ENCODE peak calls at places on chromosome 5, in seven cellular contexts. One of them, this sample, is unnamed.

GRCh38 chr5:143056331-143056689 is 286.1 kb downstream of the ARHGAP26 start:
- DNase-seq in tibial nerve: no peak
- DNase-seq in fibroblast of the conjunctiva: no peak
- DNase-seq in aorta: no peak
- DNase-seq in stimulated activated CD4-positive, alpha-beta T cell treated with anti-CD3 and anti-CD28 coated beads, Interleukin-12 subunit alpha, Interleukin-12 subunit beta, amount 100 ng/mL, for 48 hours: no peak
- DNase-seq in neural progenitor cell: no peak
- DNase-seq in effector memory CD4-positive, alpha-beta T cell: no peak
- DNase-seq in this sample: no peak

GRCh38 chr5:87570366-87570765 is 157.6 kb upstream of the CCNH start:
- DNase-seq in tibial nerve: no peak
- DNase-seq in fibroblast of the conjunctiva: no peak
- DNase-seq in aorta: no peak
- DNase-seq in stimulated activated CD4-positive, alpha-beta T cell treated with anti-CD3 and anti-CD28 coated beads, Interleukin-12 subunit alpha, Interleukin-12 subunit beta, amount 100 ng/mL, for 48 hours: no peak
- DNase-seq in neural progenitor cell: no peak
- DNase-seq in effector memory CD4-positive, alpha-beta T cell: no peak
- DNase-seq in this sample: no peak

GRCh38 chr5:126624534-126624933 is 23.8 kb downstream of the PHAX start:
- DNase-seq in tibial nerve: no peak
- DNase-seq in fibroblast of the conjunctiva: peak
- DNase-seq in aorta: no peak
- DNase-seq in stimulated activated CD4-positive, alpha-beta T cell treated with anti-CD3 and anti-CD28 coated beads, Interleukin-12 subunit alpha, Interleukin-12 subunit beta, amount 100 ng/mL, for 48 hours: no peak
- DNase-seq in neural progenitor cell: no peak
- DNase-seq in effector memory CD4-positive, alpha-beta T cell: no peak
- DNase-seq in this sample: no peak

GRCh38 chr5:96661101-96661840 is 905 bp upstream of the CAST start:
- DNase-seq in tibial nerve: peak
- DNase-seq in fibroblast of the conjunctiva: peak
- DNase-seq in aorta: no peak
- DNase-seq in stimulated activated CD4-positive, alpha-beta T cell treated with anti-CD3 and anti-CD28 coated beads, Interleukin-12 subunit alpha, Interleukin-12 subunit beta, amount 100 ng/mL, for 48 hours: no peak
- DNase-seq in neural progenitor cell: peak
- DNase-seq in effector memory CD4-positive, alpha-beta T cell: peak
- DNase-seq in this sample: peak

GRCh38 chr5:168713051-168713450 is 133.9 kb upstream of the PANK3 start:
- DNase-seq in tibial nerve: no peak
- DNase-seq in fibroblast of the conjunctiva: no peak
- DNase-seq in aorta: no peak
- DNase-seq in stimulated activated CD4-positive, alpha-beta T cell treated with anti-CD3 and anti-CD28 coated beads, Interleukin-12 subunit alpha, Interleukin-12 subunit beta, amount 100 ng/mL, for 48 hours: no peak
- DNase-seq in neural progenitor cell: no peak
- DNase-seq in effector memory CD4-positive, alpha-beta T cell: no peak
- DNase-seq in this sample: no peak

GRCh38 chr5:179416114-179416730 is 71.0 kb upstream of the ADAMTS2 start:
- DNase-seq in tibial nerve: no peak
- DNase-seq in fibroblast of the conjunctiva: no peak
- DNase-seq in aorta: peak
- DNase-seq in stimulated activated CD4-positive, alpha-beta T cell treated with anti-CD3 and anti-CD28 coated beads, Interleukin-12 subunit alpha, Interleukin-12 subunit beta, amount 100 ng/mL, for 48 hours: no peak
- DNase-seq in neural progenitor cell: no peak
- DNase-seq in effector memory CD4-positive, alpha-beta T cell: no peak
- DNase-seq in this sample: no peak

GRCh38 chr5:34762321-34762871 is 76.6 kb upstream of the TTC23L start:
- DNase-seq in tibial nerve: peak
- DNase-seq in fibroblast of the conjunctiva: peak
- DNase-seq in aorta: no peak
- DNase-seq in stimulated activated CD4-positive, alpha-beta T cell treated with anti-CD3 and anti-CD28 coated beads, Interleukin-12 subunit alpha, Interleukin-12 subunit beta, amount 100 ng/mL, for 48 hours: no peak
- DNase-seq in neural progenitor cell: no peak
- DNase-seq in effector memory CD4-positive, alpha-beta T cell: no peak
- DNase-seq in this sample: no peak

GRCh38 chr5:150320048-150320555 is 17.4 kb upstream of the ARSI start:
- DNase-seq in tibial nerve: peak
- DNase-seq in fibroblast of the conjunctiva: peak
- DNase-seq in aorta: no peak
- DNase-seq in stimulated activated CD4-positive, alpha-beta T cell treated with anti-CD3 and anti-CD28 coated beads, Interleukin-12 subunit alpha, Interleukin-12 subunit beta, amount 100 ng/mL, for 48 hours: no peak
- DNase-seq in neural progenitor cell: peak
- DNase-seq in effector memory CD4-positive, alpha-beta T cell: no peak
- DNase-seq in this sample: peak

GRCh38 chr5:11777096-11777495 is 127.2 kb downstream of the CTNND2 start:
- DNase-seq in tibial nerve: no peak
- DNase-seq in fibroblast of the conjunctiva: no peak
- DNase-seq in aorta: no peak
- DNase-seq in stimulated activated CD4-positive, alpha-beta T cell treated with anti-CD3 and anti-CD28 coated beads, Interleukin-12 subunit alpha, Interleukin-12 subunit beta, amount 100 ng/mL, for 48 hours: no peak
- DNase-seq in neural progenitor cell: no peak
- DNase-seq in effector memory CD4-positive, alpha-beta T cell: no peak
- DNase-seq in this sample: no peak

GRCh38 chr5:77948476-77948875 is 172.3 kb upstream of the TBCA start:
- DNase-seq in tibial nerve: no peak
- DNase-seq in fibroblast of the conjunctiva: no peak
- DNase-seq in aorta: no peak
- DNase-seq in stimulated activated CD4-positive, alpha-beta T cell treated with anti-CD3 and anti-CD28 coated beads, Interleukin-12 subunit alpha, Interleukin-12 subunit beta, amount 100 ng/mL, for 48 hours: no peak
- DNase-seq in neural progenitor cell: no peak
- DNase-seq in effector memory CD4-positive, alpha-beta T cell: no peak
- DNase-seq in this sample: no peak

GRCh38 chr5:5141625-5142527 is 1.7 kb downstream of the ADAMTS16 start:
- DNase-seq in tibial nerve: peak
- DNase-seq in fibroblast of the conjunctiva: peak
- DNase-seq in aorta: no peak
- DNase-seq in stimulated activated CD4-positive, alpha-beta T cell treated with anti-CD3 and anti-CD28 coated beads, Interleukin-12 subunit alpha, Interleukin-12 subunit beta, amount 100 ng/mL, for 48 hours: peak
- DNase-seq in neural progenitor cell: peak
- DNase-seq in effector memory CD4-positive, alpha-beta T cell: peak
- DNase-seq in this sample: peak

GRCh38 chr5:17187401-17187800 is 30.0 kb upstream of the BASP1 start:
- DNase-seq in tibial nerve: no peak
- DNase-seq in fibroblast of the conjunctiva: no peak
- DNase-seq in aorta: no peak
- DNase-seq in stimulated activated CD4-positive, alpha-beta T cell treated with anti-CD3 and anti-CD28 coated beads, Interleukin-12 subunit alpha, Interleukin-12 subunit beta, amount 100 ng/mL, for 48 hours: no peak
- DNase-seq in neural progenitor cell: no peak
- DNase-seq in effector memory CD4-positive, alpha-beta T cell: no peak
- DNase-seq in this sample: no peak

This sample was measured in PC-9.